ENCODE peak calls at places on chromosomes 1 and 21, in four cellular contexts. One of them, this sample, is unnamed.

GRCh38 chr1:94096797-94097549 is 24.0 kb downstream of the ABCA4 start:
- DNase-seq in foreskin fibroblast: peak; percentile 44
- DNase-seq in thoracic aorta: no peak
- DNase-seq in CD8-positive, alpha-beta T cell: no peak
- DNase-seq in this sample: peak; percentile 74

GRCh38 chr1:32186077-32186476 is 6.6 kb downstream of the TXLNA start:
- DNase-seq in foreskin fibroblast: no peak
- DNase-seq in thoracic aorta: no peak
- DNase-seq in CD8-positive, alpha-beta T cell: no peak
- DNase-seq in this sample: no peak

GRCh38 chr1:6239950-6240768 is 3.8 kb upstream of the HES3 start:
- DNase-seq in foreskin fibroblast: peak; percentile 73
- DNase-seq in thoracic aorta: no peak
- DNase-seq in CD8-positive, alpha-beta T cell: no peak
- DNase-seq in this sample: no peak

GRCh38 chr1:211349730-211350129 is 23.1 kb downstream of the TRAF5 start:
- DNase-seq in foreskin fibroblast: no peak
- DNase-seq in thoracic aorta: no peak
- DNase-seq in CD8-positive, alpha-beta T cell: no peak
- DNase-seq in this sample: no peak

GRCh38 chr1:23238565-23238964 is 21.3 kb upstream of the HTR1D start:
- DNase-seq in foreskin fibroblast: no peak
- DNase-seq in thoracic aorta: no peak
- DNase-seq in CD8-positive, alpha-beta T cell: no peak
- DNase-seq in this sample: no peak

GRCh38 chr1:2081326-2081885 is 31.2 kb downstream of the PRKCZ start:
- DNase-seq in foreskin fibroblast: no peak
- DNase-seq in thoracic aorta: no peak
- DNase-seq in CD8-positive, alpha-beta T cell: no peak
- DNase-seq in this sample: no peak

GRCh38 chr1:222250376-222250775 is 297.5 kb downstream of the HHIPL2 start:
- DNase-seq in foreskin fibroblast: no peak
- DNase-seq in thoracic aorta: no peak
- DNase-seq in CD8-positive, alpha-beta T cell: no peak
- DNase-seq in this sample: no peak

GRCh38 chr1:153465728-153466625 is 5.5 kb upstream of the S100A7 start:
- DNase-seq in foreskin fibroblast: no peak
- DNase-seq in thoracic aorta: no peak
- DNase-seq in CD8-positive, alpha-beta T cell: peak; percentile 59
- DNase-seq in this sample: peak; percentile 29

GRCh38 chr1:17277511-17278159 is 28.7 kb downstream of the PADI3 start:
- DNase-seq in foreskin fibroblast: no peak
- DNase-seq in thoracic aorta: no peak
- DNase-seq in CD8-positive, alpha-beta T cell: no peak
- DNase-seq in this sample: no peak

GRCh38 chr1:93080424-93080823 is 1.3 kb downstream of the MTF2 start:
- DNase-seq in foreskin fibroblast: peak; percentile 45
- DNase-seq in thoracic aorta: no peak
- DNase-seq in CD8-positive, alpha-beta T cell: no peak
- DNase-seq in this sample: peak; percentile 78

GRCh38 chr1:54413295-54413694 is 7.1 kb upstream of the SSBP3 start:
- DNase-seq in foreskin fibroblast: peak; percentile 85
- DNase-seq in thoracic aorta: no peak
- DNase-seq in CD8-positive, alpha-beta T cell: peak; percentile 18
- DNase-seq in this sample: peak; percentile 30

GRCh38 chr1:43481481-43481880 is 27.8 kb upstream of the HYI start:
- DNase-seq in foreskin fibroblast: no peak
- DNase-seq in thoracic aorta: no peak
- DNase-seq in CD8-positive, alpha-beta T cell: no peak
- DNase-seq in this sample: no peak

DNA sequence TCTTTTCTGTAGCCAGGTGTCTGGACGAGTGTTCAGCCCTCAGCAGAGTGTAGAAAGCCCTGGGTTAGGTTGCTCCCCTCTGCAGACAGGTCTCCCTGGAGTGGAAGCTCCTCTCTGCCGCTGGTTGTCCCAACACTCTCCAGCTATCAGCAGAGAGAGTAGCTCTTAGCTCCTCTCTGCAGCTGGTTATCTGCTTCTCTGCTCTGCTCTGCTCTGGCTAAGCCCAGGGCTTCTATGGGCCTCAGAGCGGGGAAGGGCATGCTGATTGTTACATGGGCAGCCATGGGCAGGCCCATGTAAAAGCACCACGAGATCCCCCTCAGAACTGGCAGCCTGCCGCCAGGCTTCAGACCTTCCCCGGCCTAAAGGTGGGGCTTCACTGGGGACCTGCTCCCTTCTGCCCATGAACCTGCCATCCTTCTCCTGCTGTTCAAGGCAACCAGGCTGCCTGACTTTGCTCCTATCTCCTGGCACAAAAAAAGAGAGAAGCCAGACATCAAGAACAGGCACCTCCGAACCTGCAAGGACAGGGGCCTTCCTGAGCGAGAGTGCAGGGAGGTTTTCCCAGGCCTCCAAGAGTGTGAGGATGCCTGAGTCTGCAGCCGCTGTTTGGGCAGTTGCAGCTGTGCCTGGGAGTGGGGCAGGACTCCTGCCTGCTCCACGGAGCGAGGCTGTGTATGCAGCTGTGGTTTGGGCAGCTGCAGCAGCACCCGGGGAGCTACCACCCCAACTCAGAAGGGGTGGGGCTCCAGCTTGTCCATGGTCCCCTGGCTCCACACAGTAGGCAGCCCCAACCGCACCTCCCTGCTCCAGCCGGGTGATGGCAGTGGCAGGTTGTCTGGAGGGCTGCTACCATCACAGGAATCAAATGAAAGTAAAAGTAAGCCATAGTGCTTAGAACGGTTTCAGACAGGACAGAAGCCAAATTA is 973.7 kb downstream of the LTN1 start:
- DNase-seq in foreskin fibroblast: no peak
- DNase-seq in thoracic aorta: no peak
- DNase-seq in CD8-positive, alpha-beta T cell: no peak
- DNase-seq in this sample: no peak
- TF ChIP-seq CTCF in foreskin fibroblast: no peak
- TF ChIP-seq CTCF in thoracic aorta: no peak
- TF ChIP-seq CTCF in CD8-positive, alpha-beta T cell: no peak
- TF ChIP-seq CTCF in this sample: peak; percentile 19

GRCh38 chr1:246583056-246583440 is 16.8 kb downstream of the CNST start:
- DNase-seq in foreskin fibroblast: no peak
- DNase-seq in thoracic aorta: no peak
- DNase-seq in CD8-positive, alpha-beta T cell: no peak
- DNase-seq in this sample: no peak

GRCh38 chr1:246588322-246588721 is 22.1 kb downstream of the CNST start:
- DNase-seq in foreskin fibroblast: peak; percentile 76
- DNase-seq in thoracic aorta: no peak
- DNase-seq in CD8-positive, alpha-beta T cell: no peak
- DNase-seq in this sample: no peak

GRCh38 chr1:246587606-246588005 is 21.4 kb downstream of the CNST start:
- DNase-seq in foreskin fibroblast: peak; percentile 36
- DNase-seq in thoracic aorta: no peak
- DNase-seq in CD8-positive, alpha-beta T cell: no peak
- DNase-seq in this sample: no peak

GRCh38 chr1:246583448-246584185 is 17.4 kb downstream of the CNST start:
- DNase-seq in foreskin fibroblast: peak; percentile 69
- DNase-seq in thoracic aorta: no peak
- DNase-seq in CD8-positive, alpha-beta T cell: no peak
- DNase-seq in this sample: peak; percentile 61

GRCh38 chr1:246587032-246587431 is 20.8 kb downstream of the CNST start:
- DNase-seq in foreskin fibroblast: no peak
- DNase-seq in thoracic aorta: no peak
- DNase-seq in CD8-positive, alpha-beta T cell: no peak
- DNase-seq in this sample: no peak
- H3K4me3 ChIP-seq in foreskin fibroblast: no peak overlapping the region
- H3K4me3 ChIP-seq in thoracic aorta: no peak overlapping the region
- H3K4me3 ChIP-seq in CD8-positive, alpha-beta T cell: no peak overlapping the region
- H3K4me3 ChIP-seq in this sample: no peak overlapping the region

GRCh38 chr1:181391297-181391905 is 91.9 kb upstream of the CACNA1E start:
- DNase-seq in foreskin fibroblast: no peak
- DNase-seq in thoracic aorta: no peak
- DNase-seq in CD8-positive, alpha-beta T cell: no peak
- DNase-seq in this sample: no peak
- TF ChIP-seq CTCF in foreskin fibroblast: no peak
- TF ChIP-seq CTCF in thoracic aorta: no peak
- TF ChIP-seq CTCF in CD8-positive, alpha-beta T cell: no peak
- TF ChIP-seq CTCF in this sample: no peak

DNA sequence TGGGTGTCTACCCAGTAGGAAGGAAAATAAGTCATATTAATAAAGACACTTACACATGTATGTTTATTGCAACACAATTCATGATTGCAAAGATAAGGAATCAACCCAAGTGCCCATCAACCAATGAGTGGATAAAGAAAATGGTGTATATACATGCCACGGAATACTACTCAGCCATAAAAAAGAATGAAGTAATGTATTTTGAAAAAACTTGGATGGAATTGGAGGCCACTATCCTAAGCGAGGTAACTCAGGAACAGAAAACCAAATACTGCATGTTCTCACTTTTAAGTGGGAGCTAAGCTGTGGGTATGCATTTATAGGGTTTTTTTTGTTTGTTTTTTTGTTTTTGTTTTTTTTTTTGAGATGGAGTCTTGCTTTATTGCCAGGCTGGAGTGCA is 49.1 kb downstream of the VANGL2 start:
- DNase-seq in foreskin fibroblast: no peak
- DNase-seq in thoracic aorta: no peak
- DNase-seq in CD8-positive, alpha-beta T cell: no peak
- DNase-seq in this sample: no peak
- H3K4me3 ChIP-seq in foreskin fibroblast: no peak overlapping the region
- H3K4me3 ChIP-seq in thoracic aorta: no peak overlapping the region
- H3K4me3 ChIP-seq in CD8-positive, alpha-beta T cell: no peak overlapping the region
- H3K4me3 ChIP-seq in this sample: no peak overlapping the region

GRCh38 chr1:166876540-166876838 is 425 bp upstream of the TADA1 start:
- DNase-seq in foreskin fibroblast: no peak
- DNase-seq in thoracic aorta: no peak
- DNase-seq in CD8-positive, alpha-beta T cell: no peak
- DNase-seq in this sample: no peak
- TF ChIP-seq CTCF in foreskin fibroblast: no peak
- TF ChIP-seq CTCF in thoracic aorta: peak; percentile 39
- TF ChIP-seq CTCF in CD8-positive, alpha-beta T cell: peak; percentile 32
- TF ChIP-seq CTCF in this sample: no peak

GRCh38 chr1:45864765-45865164 is 61.4 kb downstream of the MAST2 start:
- DNase-seq in foreskin fibroblast: no peak
- DNase-seq in thoracic aorta: no peak
- DNase-seq in CD8-positive, alpha-beta T cell: no peak
- DNase-seq in this sample: peak; percentile 29
- H3K4me3 ChIP-seq in foreskin fibroblast: peak overlapping the region; percentile 41
- H3K4me3 ChIP-seq in thoracic aorta: peak overlapping the region; percentile 31
- H3K4me3 ChIP-seq in CD8-positive, alpha-beta T cell: no peak overlapping the region
- H3K4me3 ChIP-seq in this sample: peak overlapping the region; percentile 37

GRCh38 chr1:3452866-3453175 is 1.6 kb upstream of the ARHGEF16 start:
- DNase-seq in foreskin fibroblast: no peak
- DNase-seq in thoracic aorta: no peak
- DNase-seq in CD8-positive, alpha-beta T cell: no peak
- DNase-seq in this sample: no peak

GRCh38 chr1:3450202-3450863 is 4.1 kb upstream of the ARHGEF16 start:
- DNase-seq in foreskin fibroblast: no peak
- DNase-seq in thoracic aorta: no peak
- DNase-seq in CD8-positive, alpha-beta T cell: no peak
- DNase-seq in this sample: no peak

GRCh38 chr1:3451994-3452865 is 2.2 kb upstream of the ARHGEF16 start:
- DNase-seq in foreskin fibroblast: no peak
- DNase-seq in thoracic aorta: no peak
- DNase-seq in CD8-positive, alpha-beta T cell: no peak
- DNase-seq in this sample: no peak

GRCh38 chr1:3453203-3453761 is 1.2 kb upstream of the ARHGEF16 start:
- DNase-seq in foreskin fibroblast: peak; percentile 41
- DNase-seq in thoracic aorta: no peak
- DNase-seq in CD8-positive, alpha-beta T cell: peak; percentile 76
- DNase-seq in this sample: peak; percentile 54

GRCh38 chr1:3450983-3451382 is 3.5 kb upstream of the ARHGEF16 start:
- DNase-seq in foreskin fibroblast: no peak
- DNase-seq in thoracic aorta: no peak
- DNase-seq in CD8-positive, alpha-beta T cell: no peak
- DNase-seq in this sample: no peak
- TF ChIP-seq CTCF in foreskin fibroblast: no peak
- TF ChIP-seq CTCF in thoracic aorta: no peak
- TF ChIP-seq CTCF in CD8-positive, alpha-beta T cell: no peak
- TF ChIP-seq CTCF in this sample: no peak

DNA sequence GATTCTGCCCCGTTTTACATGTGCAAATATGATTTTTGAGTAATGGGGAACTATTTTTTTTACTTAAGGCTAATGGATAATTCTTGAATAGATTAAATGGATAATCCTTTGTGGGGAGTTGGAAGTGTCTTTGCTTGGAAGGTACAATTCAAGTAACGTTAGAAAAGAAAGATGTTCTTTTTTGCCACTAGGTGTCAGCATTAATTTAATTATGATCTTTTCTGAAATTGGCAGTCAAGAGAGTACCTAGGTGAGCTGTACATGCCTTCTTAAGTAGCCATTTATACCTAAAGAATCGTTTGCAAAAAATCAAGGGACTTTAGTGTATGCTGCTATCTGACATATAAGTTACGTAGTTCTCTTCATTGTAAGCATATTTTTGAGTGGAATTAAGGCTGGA is 2.2 kb downstream of the FBXO28 start:
- DNase-seq in foreskin fibroblast: peak; percentile 21
- DNase-seq in thoracic aorta: no peak
- DNase-seq in CD8-positive, alpha-beta T cell: no peak
- DNase-seq in this sample: peak; percentile 72
- H3K4me3 ChIP-seq in foreskin fibroblast: peak overlapping the region; percentile 86
- H3K4me3 ChIP-seq in thoracic aorta: no peak overlapping the region
- H3K4me3 ChIP-seq in CD8-positive, alpha-beta T cell: no peak overlapping the region
- H3K4me3 ChIP-seq in this sample: no peak overlapping the region

GRCh38 chr1:173996995-173997394 is 25.2 kb downstream of the RC3H1 start:
- DNase-seq in foreskin fibroblast: no peak
- DNase-seq in thoracic aorta: no peak
- DNase-seq in CD8-positive, alpha-beta T cell: no peak
- DNase-seq in this sample: no peak

GRCh38 chr1:173997796-173998195 is 24.4 kb downstream of the RC3H1 start:
- DNase-seq in foreskin fibroblast: no peak
- DNase-seq in thoracic aorta: no peak
- DNase-seq in CD8-positive, alpha-beta T cell: no peak
- DNase-seq in this sample: peak; percentile 34

GRCh38 chr1:174000274-174000852 is 21.8 kb downstream of the RC3H1 start:
- DNase-seq in foreskin fibroblast: no peak
- DNase-seq in thoracic aorta: no peak
- DNase-seq in CD8-positive, alpha-beta T cell: no peak
- DNase-seq in this sample: peak; percentile 21

DNA sequence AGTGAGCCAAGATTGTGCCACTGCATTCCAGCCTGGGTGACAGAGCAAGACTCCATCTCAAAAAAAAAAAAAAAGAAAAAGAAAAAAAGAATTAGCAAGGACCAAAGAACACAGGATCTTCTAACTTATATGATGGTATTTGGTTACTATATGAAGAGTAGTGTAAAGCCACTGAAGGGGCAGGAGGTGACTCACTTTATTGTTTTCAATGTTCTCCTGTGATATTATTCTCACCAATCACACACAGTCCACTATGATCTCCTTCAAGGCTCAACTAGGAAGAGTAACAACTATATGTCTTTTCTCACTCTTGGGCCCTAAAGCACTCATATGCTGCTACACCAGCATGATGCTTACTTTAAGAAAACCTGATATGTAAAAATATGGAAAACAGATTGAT is 26.7 kb downstream of the RC3H1 start:
- DNase-seq in foreskin fibroblast: no peak
- DNase-seq in thoracic aorta: no peak
- DNase-seq in CD8-positive, alpha-beta T cell: no peak
- DNase-seq in this sample: no peak
- TF ChIP-seq CTCF in foreskin fibroblast: no peak
- TF ChIP-seq CTCF in thoracic aorta: no peak
- TF ChIP-seq CTCF in CD8-positive, alpha-beta T cell: no peak
- TF ChIP-seq CTCF in this sample: no peak